ENCODE peak calls at places on chromosomes 5 and 9, in six cellular contexts. D is breast epithelium, K is Peyer's patch, G is transverse colon, A is endothelial cell of umbilical vein, E is lower leg skin. T is an unnamed sample.

GRCh38 chr9:133664173-133664572 is 28.0 kb downstream of the DBH start:
- DNase-seq in A (no peak), K (no peak), E (no peak), D (no peak), G (no peak), T (no peak)

GRCh38 chr9:34492051-34492450 is 30.7 kb downstream of the ENHO start:
- DNase-seq in E (no peak), D (no peak), G (no peak), K (peak; percentile 6), A (no peak), T (no peak)

GRCh38 chr9:81620009-81620405 is 69.3 kb downstream of the TLE1 start:
- DNase-seq in G (no peak), E (peak; percentile 57), K (no peak), D (no peak), A (peak; percentile 59), T (no peak)

GRCh38 chr5:180519098-180519497 is 24.9 kb downstream of the CNOT6 start:
- DNase-seq in K (no peak), D (no peak), E (no peak), G (no peak), A (no peak), T (no peak)

GRCh38 chr5:73031839-73032238 is 76.0 kb downstream of the FCHO2 start:
- DNase-seq in E (no peak), D (no peak), K (no peak), A (peak; percentile 54), G (no peak), T (no peak)

GRCh38 chr5:65103674-65104035 is 334.9 kb downstream of the CWC27 start:
- DNase-seq in A (no peak), G (no peak), K (no peak), D (no peak), E (no peak), T (peak; percentile 63)

GRCh38 chr5:12292610-12293204 is 388.5 kb upstream of the CTNND2 start:
- DNase-seq in A (no peak), K (no peak), D (no peak), E (no peak), G (no peak), T (peak; percentile 18)

GRCh38 chr9:104025109-104025508 is 69.0 kb upstream of the SMC2 start:
- DNase-seq in D (no peak), G (no peak), E (no peak), A (no peak), K (no peak), T (no peak)

GRCh38 chr5:142492781-142493281 is 168.0 kb upstream of the SPRY4 start:
- DNase-seq in E (no peak), D (no peak), K (no peak), G (no peak), A (peak; percentile 68), T (peak; percentile 16)

GRCh38 chr9:18786936-18787658 is 245.9 kb downstream of the SAXO1 start:
- DNase-seq in K (no peak), D (no peak), A (peak; percentile 89), G (no peak), E (no peak), T (no peak)

GRCh38 chr9:15724006-15724405 is 171.2 kb downstream of the CCDC171 start:
- DNase-seq in G (no peak), E (no peak), K (no peak), A (no peak), D (no peak), T (no peak)

GRCh38 chr9:137772281-137772873 is 105.2 kb upstream of the CACNA1B start:
- DNase-seq in A (no peak), E (no peak), K (no peak), D (no peak), G (no peak), T (no peak)

GRCh38 chr9:33350310-33350709 is 52.1 kb downstream of the AQP7 start:
- DNase-seq in A (peak; percentile 43), E (no peak), K (no peak), D (no peak), G (no peak), T (no peak)

GRCh38 chr5:34680896-34681295 is 24.8 kb downstream of the RAI14 start:
- DNase-seq in E (no peak), D (no peak), K (no peak), A (no peak), G (no peak), T (no peak)

GRCh38 chr9:137482094-137482781 is 23.1 kb upstream of the NSMF start:
- DNase-seq in E (peak; percentile 88), K (no peak), D (peak; percentile 83), A (peak; percentile 47), G (no peak), T (peak; percentile 69)

DNA sequence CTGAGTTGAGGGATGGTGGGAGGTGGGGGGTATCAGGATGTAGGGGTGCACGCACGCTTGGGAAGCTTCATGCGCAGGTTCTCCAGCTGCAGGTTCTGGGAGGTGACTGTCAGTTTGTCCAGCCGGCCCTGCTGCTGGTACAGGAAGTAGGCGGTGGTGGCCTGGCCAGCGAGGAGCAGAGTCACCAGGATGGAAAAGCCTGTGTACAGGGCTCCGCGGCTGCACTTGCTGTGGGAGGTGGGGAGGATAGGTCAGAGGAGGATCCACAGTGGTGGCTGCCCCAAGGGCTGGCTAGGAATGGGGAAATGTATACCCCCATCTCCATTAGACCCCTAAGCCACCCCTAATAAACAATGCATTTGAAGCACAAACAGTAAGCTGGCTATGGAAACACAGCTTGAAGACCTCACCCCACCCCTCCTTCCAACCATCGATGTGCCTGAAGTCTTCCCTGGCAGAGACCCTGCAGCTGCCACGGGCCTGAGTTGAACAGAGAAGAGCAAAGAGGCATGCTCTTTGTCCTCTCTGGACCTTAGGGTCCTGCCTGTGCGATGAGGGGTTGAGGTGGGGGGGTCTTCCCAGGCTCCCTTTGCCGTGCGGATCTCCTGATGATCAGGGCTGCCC is 5.5 kb downstream of the CD74 start:
- DNase-seq in K (no peak), D (no peak), G (no peak), E (no peak), A (no peak), T (no peak)
- TF ChIP-seq POLR2A in K (no peak), D (no peak), G (no peak), E (no peak), A (no peak), T (no peak)

DNA sequence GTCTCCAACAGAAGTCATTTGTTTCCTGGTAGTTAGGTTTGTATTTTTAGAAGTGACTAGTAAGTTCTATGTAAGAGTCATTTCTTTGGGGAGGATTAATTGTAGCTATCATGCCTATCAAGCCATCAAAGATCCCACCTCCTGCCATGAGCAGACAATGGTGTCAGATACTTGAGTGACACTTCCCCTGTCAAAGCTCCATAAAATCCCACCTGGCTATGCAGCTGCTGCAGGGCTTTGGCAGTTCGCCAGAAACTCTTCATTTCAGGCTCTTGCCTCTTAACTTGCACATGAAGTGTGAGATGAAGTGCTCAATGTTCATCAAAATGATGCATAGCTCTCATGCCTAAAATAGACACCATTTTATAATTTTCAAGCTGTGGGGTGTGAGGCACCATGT is 312.1 kb downstream of the CDH12 start:
- DNase-seq in E (no peak), G (no peak), A (no peak), K (no peak), D (no peak), T (no peak)
- TF ChIP-seq CTCF in E (no peak), G (no peak), A (no peak), K (no peak), D (no peak), T (no peak)

GRCh38 chr5:160029004-160029403 is 20.1 kb downstream of the TTC1 start:
- DNase-seq in K (no peak), A (no peak), G (no peak), D (no peak), E (no peak), T (no peak)
- TF ChIP-seq POLR2A in K (no peak), A (no peak), G (no peak), D (no peak), E (no peak), T (no peak)

DNA sequence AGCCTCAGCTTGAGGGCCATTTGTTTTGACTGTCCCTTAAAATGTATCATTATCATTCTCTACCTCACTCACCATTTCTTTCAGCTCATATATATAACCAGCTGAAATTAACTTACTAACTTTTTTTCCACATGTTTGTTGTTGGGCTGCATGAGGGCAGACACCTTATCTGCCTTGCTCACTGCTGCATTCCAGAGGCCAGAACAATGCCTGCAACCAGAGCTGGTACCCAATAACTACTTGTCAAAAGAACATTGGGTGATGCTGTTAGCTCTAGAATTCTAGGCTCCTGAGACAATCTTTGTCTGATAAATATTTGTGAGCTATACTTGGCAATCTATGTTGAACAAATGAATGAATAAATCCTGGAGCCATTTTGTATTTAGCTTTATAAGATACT is 68.3 kb downstream of the HTR4 start:
- DNase-seq in A (no peak), D (no peak), G (no peak), E (no peak), K (no peak), T (no peak)
- TF ChIP-seq CTCF in A (no peak), D (no peak), G (no peak), E (no peak), K (peak; percentile 6), T (no peak)

GRCh38 chr9:2618289-2618688 is 3.3 kb upstream of the VLDLR start:
- DNase-seq in E (no peak), A (no peak), K (no peak), D (no peak), G (no peak), T (no peak)

GRCh38 chr9:2621678-2622360 is at the start of gene VLDLR:
- DNase-seq in K (peak; percentile 45), G (peak; percentile 53), D (peak; percentile 19), E (peak; percentile 84), A (peak; percentile 24), T (peak; percentile 67)

GRCh38 chr9:2622361-2623045 is 916 bp downstream of the VLDLR start:
- DNase-seq in G (peak; percentile 11), A (peak; percentile 24), E (peak; percentile 84), K (no peak), D (no peak), T (peak; percentile 22)

GRCh38 chr9:2623046-2623865 is 1.7 kb downstream of the VLDLR start:
- DNase-seq in A (peak; percentile 35), G (peak; percentile 10), E (peak; percentile 84), D (peak; percentile 22), K (peak; percentile 45), T (peak; percentile 87)

GRCh38 chr9:2620876-2621677 is 510 bp upstream of the VLDLR start:
- DNase-seq in E (peak; percentile 91), A (peak; percentile 58), G (peak; percentile 76), K (peak; percentile 54), D (peak; percentile 41), T (peak; percentile 85)
- TF ChIP-seq POLR2A in E (no peak), A (no peak), G (no peak), K (no peak), D (no peak), T (no peak)

GRCh38 chr5:177455036-177455660 is 8.5 kb downstream of the PRR7 start:
- DNase-seq in A (peak; percentile 75), D (no peak), E (peak; percentile 95), K (peak; percentile 96), G (peak; percentile 93), T (peak; percentile 84)
- TF ChIP-seq CTCF in A (peak; percentile 63), D (peak; percentile 68), E (no peak), K (peak; percentile 79), G (peak; percentile 74), T (peak; percentile 43)